ENCODE peak calls at places on chromosome 6, in seven cellular contexts. R is ovary, U is endodermal cell, L is pancreas, G is Peyer's patch, Q is BJ, V is fibroblast of lung. Y is an unnamed sample.

GRCh38 chr6:80468398-80468797 is 361.9 kb downstream of the BCKDHB start:
- DNase-seq in U (no peak), V (no peak), R (no peak), G (no peak), L (no peak), Q (no peak), Y (no peak)

GRCh38 chr6:474454-475185 is 83.1 kb downstream of the IRF4 start:
- DNase-seq in G (no peak), R (no peak), L (no peak), U (no peak), V (no peak), Q (no peak), Y (no peak)

GRCh38 chr6:30061766-30062458 is 847 bp downstream of the POLR1H start:
- DNase-seq in V (peak; percentile 32), Q (no peak), U (no peak), R (peak; percentile 37), G (no peak), L (no peak), Y (no peak)

GRCh38 chr6:80170433-80170832 is 64.0 kb downstream of the BCKDHB start:
- DNase-seq in G (no peak), Q (no peak), L (no peak), R (no peak), U (no peak), V (no peak), Y (no peak)

GRCh38 chr6:36349240-36349639 is 12.6 kb upstream of the BNIP5 start:
- DNase-seq in U (peak; percentile 4), Q (no peak), V (no peak), L (no peak), G (peak; percentile 82), R (peak; percentile 47), Y (peak; percentile 97)

GRCh38 chr6:157885211-157885788 is 62.3 kb downstream of the SNX9 start:
- DNase-seq in U (no peak), L (no peak), V (no peak), R (no peak), Q (no peak), G (no peak), Y (no peak)

GRCh38 chr6:55524441-55524840 is 54.6 kb downstream of the HMGCLL1 start:
- DNase-seq in Q (no peak), G (no peak), R (no peak), L (no peak), U (no peak), V (no peak), Y (no peak)

GRCh38 chr6:30635834-30636233 is 9.2 kb downstream of the ATAT1 start:
- DNase-seq in Q (no peak), R (no peak), V (no peak), G (no peak), L (no peak), U (no peak), Y (no peak)

GRCh38 chr6:152981989-152982767 is 663 bp downstream of the FBXO5 start:
- DNase-seq in G (peak; percentile 51), U (peak; percentile 65), R (peak; percentile 66), L (peak; percentile 54), Q (no peak), V (no peak), Y (no peak)

GRCh38 chr6:53366128-53366527 is 17.4 kb upstream of the ELOVL5 start:
- DNase-seq in U (no peak), V (no peak), L (no peak), Q (no peak), R (no peak), G (no peak), Y (no peak)

GRCh38 chr6:148945311-148946021 is 198.6 kb downstream of the UST start:
- DNase-seq in V (no peak), G (no peak), U (no peak), L (no peak), R (no peak), Q (no peak), Y (no peak)

GRCh38 chr6:16504608-16505007 is 256.7 kb downstream of the ATXN1 start:
- DNase-seq in L (no peak), Q (no peak), U (no peak), R (no peak), G (no peak), V (no peak), Y (no peak)

GRCh38 chr6:17869753-17870050 is 117.7 kb downstream of the KIF13A start:
- DNase-seq in Q (no peak), G (no peak), U (no peak), R (no peak), V (no peak), L (no peak), Y (no peak)

GRCh38 chr6:63765828-63766227 is 130.2 kb downstream of the PHF3 start:
- DNase-seq in V (no peak), G (no peak), Q (no peak), U (no peak), L (no peak), R (no peak), Y (no peak)

GRCh38 chr6:133854633-133855598 is 34.0 kb upstream of the TCF21 start:
- DNase-seq in U (peak; percentile 81), L (no peak), G (peak; percentile 61), V (no peak), Q (no peak), R (no peak), Y (no peak)
- H3K4me3 ChIP-seq in U (peak overlapping the region; percentile 80), L (no peak overlapping the region), G (no peak overlapping the region), V (peak overlapping the region; percentile 57), Q (no peak overlapping the region), R (no peak overlapping the region), Y (no peak overlapping the region)

GRCh38 chr6:109082178-109082577 is 12.5 kb downstream of the SESN1 start:
- DNase-seq in R (no peak), V (peak; percentile 56), Q (no peak), U (no peak), L (no peak), G (no peak), Y (no peak)
- TF ChIP-seq CTCF in R (no peak), V (no peak), Q (no peak), U (peak; percentile 56), L (no peak), G (no peak), Y (no peak)

DNA sequence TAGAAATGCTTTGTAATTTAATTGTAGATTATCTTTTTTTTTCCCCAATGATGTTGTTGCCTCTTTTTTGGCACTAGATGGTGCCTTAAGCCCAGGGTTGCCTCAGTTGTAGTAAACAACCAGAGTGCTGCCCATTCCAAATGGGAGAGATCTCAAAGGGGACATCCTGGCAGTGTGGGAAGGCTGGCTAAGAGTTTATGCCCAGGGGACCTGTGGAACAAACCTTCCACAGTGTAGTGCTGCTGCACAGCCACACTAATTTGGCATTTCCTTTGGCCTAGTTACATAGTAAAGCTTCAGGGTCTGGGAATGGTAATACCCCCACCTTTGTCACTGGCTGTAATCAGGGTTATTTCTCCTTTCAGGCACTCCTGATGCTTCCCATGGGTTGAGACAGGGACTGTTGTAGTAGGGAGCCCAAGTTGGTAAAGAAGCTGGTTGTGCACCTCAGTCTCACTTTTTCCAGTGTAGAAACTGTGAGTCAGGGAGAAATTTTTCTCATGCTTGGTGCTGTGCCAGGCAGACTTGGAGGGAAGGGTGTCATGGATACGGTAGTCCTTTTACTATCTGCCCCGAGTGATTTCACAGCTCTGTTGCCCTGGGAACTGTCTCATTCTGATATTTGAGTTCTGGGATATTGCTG is 177.8 kb upstream of the ECI2 start:
- DNase-seq in R (no peak), V (peak; percentile 88), G (no peak), U (peak; percentile 62), Q (peak; percentile 85), L (peak; percentile 23), Y (no peak)
- H3K4me3 ChIP-seq in R (no peak overlapping the region), V (peak overlapping the region; percentile 3), G (no peak overlapping the region), U (no peak overlapping the region), Q (no peak overlapping the region), L (no peak overlapping the region), Y (no peak overlapping the region)

DNA sequence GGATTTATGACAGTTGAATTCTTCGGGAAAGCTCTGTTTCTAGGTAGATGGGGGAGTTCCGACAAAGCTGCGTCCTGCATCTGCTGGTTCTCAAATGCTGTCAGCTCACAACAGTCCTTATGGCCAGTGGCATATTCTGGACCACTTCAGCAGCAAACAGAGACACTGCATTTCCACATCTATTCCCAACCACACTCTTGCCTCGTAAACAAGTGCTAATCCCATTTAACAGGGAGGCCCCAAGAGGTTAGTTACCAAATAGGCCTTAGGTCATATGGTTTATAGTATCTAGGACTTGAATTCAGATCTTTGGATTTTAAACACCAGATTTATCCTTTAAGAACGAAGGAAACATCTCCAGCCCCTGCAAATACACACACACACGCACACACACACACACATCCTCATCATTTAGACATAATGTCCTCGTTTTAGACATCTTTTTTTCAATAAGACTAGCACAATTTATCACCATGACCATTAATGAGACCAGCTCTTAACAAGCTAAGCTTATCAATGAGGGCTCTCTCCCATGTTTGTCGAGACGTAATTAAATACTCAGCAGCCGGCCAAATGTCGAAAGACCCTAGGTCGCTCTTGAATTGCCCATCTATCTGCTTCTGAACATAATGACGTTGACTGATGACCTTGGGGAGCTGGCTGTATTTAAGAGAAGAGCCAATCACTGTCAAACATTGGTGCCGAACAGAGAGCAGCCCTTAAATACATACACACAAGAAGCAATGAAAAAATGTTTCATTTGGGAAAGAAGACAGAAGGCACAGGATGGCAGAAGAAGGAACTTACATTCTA is 84.5 kb downstream of the PSMG4 start:
- DNase-seq in U (no peak), L (no peak), V (no peak), Q (no peak), R (no peak), G (no peak), Y (no peak)
- TF ChIP-seq CTCF in U (no peak), L (no peak), V (no peak), Q (no peak), R (no peak), G (no peak), Y (no peak)

GRCh38 chr6:27771240-27771639 is 141.0 kb downstream of the OR2B2 start:
- DNase-seq in G (no peak), Q (no peak), U (peak; percentile 63), V (no peak), R (no peak), L (no peak), Y (no peak)
- H3K4me3 ChIP-seq in G (no peak overlapping the region), Q (no peak overlapping the region), U (peak overlapping the region; percentile 77), V (no peak overlapping the region), R (no peak overlapping the region), L (no peak overlapping the region), Y (no peak overlapping the region)

GRCh38 chr6:13328076-13328874 is at the start of gene TBC1D7:
- DNase-seq in L (peak; percentile 93), R (peak; percentile 95), G (peak; percentile 94), U (peak; percentile 98), Q (peak; percentile 57), V (peak; percentile 92), Y (peak; percentile 62)
- TF ChIP-seq CTCF in L (no peak), R (no peak), G (peak; percentile 30), U (peak; percentile 44), Q (peak; percentile 26), V (no peak), Y (no peak)

DNA sequence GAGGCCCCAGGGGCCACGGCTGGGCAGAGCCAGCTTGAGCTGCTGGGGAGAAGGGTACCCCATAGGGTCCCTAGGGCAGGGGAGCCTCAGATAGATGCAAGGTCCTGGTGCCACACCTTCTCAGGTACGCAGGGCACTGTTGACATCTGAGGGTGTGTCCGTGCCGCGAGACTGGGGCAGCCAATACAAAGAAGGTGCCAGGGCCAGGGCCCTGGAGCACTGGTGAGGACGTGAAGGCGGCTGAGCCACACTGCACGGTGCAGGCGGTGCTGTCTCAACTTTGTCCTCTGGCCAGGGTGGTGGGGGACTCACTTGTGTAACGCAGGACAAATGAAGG is 649 bp upstream of the LRRC73 start:
- DNase-seq in U (no peak), V (no peak), L (no peak), R (no peak), Q (no peak), G (peak; percentile 80), Y (no peak)
- H3K4me3 ChIP-seq in U (no peak overlapping the region), V (no peak overlapping the region), L (no peak overlapping the region), R (peak overlapping the region; percentile 56), Q (peak overlapping the region; percentile 61), G (peak overlapping the region; percentile 74), Y (no peak overlapping the region)